ENCODE peak calls at places on chromosomes 3 and 15, in eight cellular contexts. B, F, Z, D, O, I, P and V are unnamed samples.

GRCh38 chr3:114376091-114376490 is 82.3 kb downstream of the TIGIT start:
- DNase-seq in B (no peak), F (no peak), Z (peak; percentile 63), D (no peak), O (no peak), I (no peak), P (no peak), V (no peak)

GRCh38 chr3:55282994-55283393 is 204.1 kb downstream of the WNT5A start:
- DNase-seq in B (peak; percentile 10), F (no peak), Z (no peak), D (no peak), O (no peak), I (no peak), P (no peak), V (no peak)

GRCh38 chr3:45178131-45179023 is 32.2 kb upstream of the CDCP1 start:
- DNase-seq in B (no peak), F (no peak), Z (no peak), D (no peak), O (no peak), I (no peak), P (no peak), V (peak; percentile 79)

GRCh38 chr15:101043011-101043410 is 123.9 kb downstream of the LRRK1 start:
- DNase-seq in B (no peak), F (no peak), Z (no peak), D (no peak), O (no peak), I (no peak), P (no peak), V (no peak)

GRCh38 chr15:33086500-33087141 is 107.9 kb downstream of the FMN1 start:
- DNase-seq in B (peak; percentile 11), F (peak; percentile 49), Z (peak; percentile 82), D (no peak), O (peak; percentile 65), I (no peak), P (peak; percentile 34), V (peak; percentile 71)

GRCh38 chr15:50828610-50829206 is 63.2 kb upstream of the SPPL2A start:
- DNase-seq in B (no peak), F (peak; percentile 84), Z (peak; percentile 90), D (no peak), O (peak; percentile 80), I (no peak), P (no peak), V (peak; percentile 81)

GRCh38 chr15:77507151-77507847 is 86.6 kb downstream of the HMG20A start:
- DNase-seq in B (no peak), F (peak; percentile 33), Z (peak; percentile 52), D (no peak), O (no peak), I (peak; percentile 83), P (no peak), V (peak; percentile 16)

GRCh38 chr3:30077746-30078145 is 528.7 kb upstream of the TGFBR2 start:
- DNase-seq in B (no peak), F (no peak), Z (no peak), D (no peak), O (no peak), I (no peak), P (no peak), V (no peak)

GRCh38 chr3:106176734-106177133 is 307.9 kb upstream of the CBLB start:
- DNase-seq in B (no peak), F (no peak), Z (peak; percentile 33), D (no peak), O (no peak), I (no peak), P (no peak), V (peak; percentile 67)

GRCh38 chr3:12662593-12663310 is 1.2 kb downstream of the RAF1 start:
- DNase-seq in B (no peak), F (no peak), Z (peak; percentile 33), D (no peak), O (peak; percentile 20), I (peak; percentile 55), P (peak; percentile 26), V (peak; percentile 65)

GRCh38 chr15:72796515-72797337 is 13.2 kb upstream of the ADPGK start:
- DNase-seq in B (peak; percentile 52), F (no peak), Z (peak; percentile 45), D (peak; percentile 33), O (peak; percentile 67), I (peak; percentile 61), P (peak; percentile 31), V (peak; percentile 14)

GRCh38 chr3:6018456-6018855 is 830.9 kb downstream of the EDEM1 start:
- DNase-seq in B (no peak), F (no peak), Z (no peak), D (no peak), O (no peak), I (no peak), P (no peak), V (no peak)